ENCODE peak calls at places on chromosomes 6 and 20, in four cellular contexts. K, D, U and B are unnamed samples.

GRCh38 chr6:165508321-165508889 is 154.6 kb downstream of the PDE10A start:
- DNase-seq in K (no peak), D (no peak), U (no peak), B (no peak)

GRCh38 chr6:39432311-39433025 is 110.0 kb upstream of the KCNK16 start:
- DNase-seq in K (no peak), D (no peak), U (no peak), B (no peak)

GRCh38 chr20:54221383-54221782 is 13.5 kb downstream of the PFDN4 start:
- DNase-seq in K (no peak), D (no peak), U (no peak), B (no peak)

GRCh38 chr20:40718214-40718949 is 29.3 kb upstream of the MAFB start:
- DNase-seq in K (no peak), D (no peak), U (no peak), B (no peak)

GRCh38 chr6:145318952-145319351 is 416.4 kb downstream of the EPM2A start:
- DNase-seq in K (no peak), D (no peak), U (no peak), B (no peak)

GRCh38 chr20:17680128-17680835 is 1.8 kb downstream of the RRBP1 start:
- DNase-seq in K (no peak), D (no peak), U (no peak), B (peak)

GRCh38 chr6:119077643-119078448 is 618 bp downstream of the FAM184A start:
- DNase-seq in K (peak), D (peak), U (no peak), B (peak)

GRCh38 chr6:41639556-41640371 is 1.5 kb downstream of the MDFI start:
- DNase-seq in K (no peak), D (no peak), U (no peak), B (no peak)

GRCh38 chr6:125824946-125825786 is 34.4 kb downstream of the NCOA7 start:
- DNase-seq in K (no peak), D (no peak), U (no peak), B (no peak)

GRCh38 chr6:51411726-51412125 is 593.1 kb downstream of the TFAP2B start:
- DNase-seq in K (no peak), D (no peak), U (no peak), B (no peak)

GRCh38 chr6:140043762-140044378 is 669.4 kb upstream of the CITED2 start:
- DNase-seq in K (no peak), D (no peak), U (no peak), B (no peak)

GRCh38 chr6:35049885-35050284 is 91.3 kb downstream of the TCP11 start:
- DNase-seq in K (peak), D (peak), U (peak), B (no peak)

GRCh38 chr6:123551939-123552707 is 84.6 kb downstream of the TRDN start:
- DNase-seq in K (no peak), D (no peak), U (no peak), B (no peak)

GRCh38 chr6:45872827-45873226 is 142.8 kb downstream of the CLIC5 start:
- DNase-seq in K (no peak), D (no peak), U (no peak), B (no peak)

GRCh38 chr20:38338849-38339520 is 7.3 kb upstream of the LBP start:
- DNase-seq in K (no peak), D (no peak), U (no peak), B (no peak)

GRCh38 chr6:169958510-169958909 is 207.1 kb downstream of the ERMARD start:
- DNase-seq in K (no peak), D (no peak), U (no peak), B (no peak)

GRCh38 chr6:56475736-56476457 is 166.8 kb downstream of the DST start:
- DNase-seq in K (no peak), D (no peak), U (no peak), B (no peak)

GRCh38 chr6:26568601-26569432 is 27.9 kb upstream of the ABT1 start:
- DNase-seq in K (peak), D (peak), U (peak), B (peak)

GRCh38 chr6:42454428-42454791 is 2.7 kb upstream of the TRERF1 start:
- DNase-seq in K (no peak), D (no peak), U (no peak), B (no peak)